ENCODE peak calls at places on chromosomes 11 and 22, in five cellular contexts. One of them, this sample, is unnamed.

GRCh38 chr22:24506802-24507438 is 11.8 kb downstream of the UPB1 start:
- ATAC-seq in Panc1: peak
- ATAC-seq in CD4-positive, alpha-beta T cell: no peak
- ATAC-seq in heart left ventricle: no peak
- ATAC-seq in body of pancreas: no peak
- ATAC-seq in this sample: no peak

GRCh38 chr11:8988329-8989234 is 15.2 kb downstream of the NRIP3 start:
- ATAC-seq in Panc1: no peak
- ATAC-seq in heart left ventricle: no peak
- ATAC-seq in CD4-positive, alpha-beta T cell: no peak
- ATAC-seq in body of pancreas: no peak
- ATAC-seq in this sample: no peak

GRCh38 chr11:7575841-7576451 is 62.1 kb downstream of the PPFIBP2 start:
- ATAC-seq in heart left ventricle: peak
- ATAC-seq in body of pancreas: no peak
- ATAC-seq in Panc1: no peak
- ATAC-seq in CD4-positive, alpha-beta T cell: no peak
- ATAC-seq in this sample: no peak

GRCh38 chr11:118851970-118852369 is 31.7 kb upstream of the CXCR5 start:
- ATAC-seq in heart left ventricle: no peak
- ATAC-seq in body of pancreas: no peak
- ATAC-seq in CD4-positive, alpha-beta T cell: no peak
- ATAC-seq in Panc1: peak
- ATAC-seq in this sample: no peak

GRCh38 chr11:81033779-81034550 is 1593.1 kb upstream of the TENM4 start:
- ATAC-seq in Panc1: no peak
- ATAC-seq in heart left ventricle: no peak
- ATAC-seq in body of pancreas: no peak
- ATAC-seq in CD4-positive, alpha-beta T cell: no peak
- ATAC-seq in this sample: no peak

GRCh38 chr11:95461858-95462257 is 230.9 kb upstream of the SESN3 start:
- ATAC-seq in heart left ventricle: no peak
- ATAC-seq in body of pancreas: no peak
- ATAC-seq in CD4-positive, alpha-beta T cell: no peak
- ATAC-seq in Panc1: no peak
- ATAC-seq in this sample: no peak

GRCh38 chr22:17369553-17370035 is 334 bp downstream of the CECR2 start:
- ATAC-seq in CD4-positive, alpha-beta T cell: peak
- ATAC-seq in Panc1: peak
- ATAC-seq in heart left ventricle: no peak
- ATAC-seq in body of pancreas: peak
- ATAC-seq in this sample: peak

GRCh38 chr11:18203723-18204122 is 31.1 kb downstream of the MRGPRX4 start:
- ATAC-seq in CD4-positive, alpha-beta T cell: no peak
- ATAC-seq in Panc1: peak
- ATAC-seq in heart left ventricle: no peak
- ATAC-seq in body of pancreas: no peak
- ATAC-seq in this sample: no peak

GRCh38 chr22:40954095-40954494 is 2.9 kb downstream of the RBX1 start:
- ATAC-seq in heart left ventricle: no peak
- ATAC-seq in CD4-positive, alpha-beta T cell: no peak
- ATAC-seq in Panc1: no peak
- ATAC-seq in body of pancreas: no peak
- ATAC-seq in this sample: no peak

GRCh38 chr11:36239636-36240035 is 49.6 kb downstream of the COMMD9 start:
- ATAC-seq in heart left ventricle: no peak
- ATAC-seq in Panc1: no peak
- ATAC-seq in CD4-positive, alpha-beta T cell: no peak
- ATAC-seq in body of pancreas: no peak
- ATAC-seq in this sample: no peak

GRCh38 chr11:36240178-36240577 is 49.0 kb downstream of the COMMD9 start:
- ATAC-seq in body of pancreas: no peak
- ATAC-seq in Panc1: no peak
- ATAC-seq in heart left ventricle: no peak
- ATAC-seq in CD4-positive, alpha-beta T cell: no peak
- ATAC-seq in this sample: no peak

GRCh38 chr11:36241512-36241911 is 47.7 kb downstream of the COMMD9 start:
- ATAC-seq in body of pancreas: no peak
- ATAC-seq in CD4-positive, alpha-beta T cell: no peak
- ATAC-seq in heart left ventricle: no peak
- ATAC-seq in Panc1: no peak
- ATAC-seq in this sample: no peak

GRCh38 chr11:36238881-36239280 is 50.3 kb downstream of the COMMD9 start:
- ATAC-seq in body of pancreas: no peak
- ATAC-seq in heart left ventricle: no peak
- ATAC-seq in Panc1: no peak
- ATAC-seq in CD4-positive, alpha-beta T cell: no peak
- ATAC-seq in this sample: no peak

GRCh38 chr11:36240746-36241295 is 48.4 kb downstream of the COMMD9 start:
- ATAC-seq in Panc1: no peak
- ATAC-seq in CD4-positive, alpha-beta T cell: no peak
- ATAC-seq in body of pancreas: no peak
- ATAC-seq in heart left ventricle: no peak
- ATAC-seq in this sample: no peak
- H3K27ac ChIP-seq in Panc1: no peak
- H3K27ac ChIP-seq in CD4-positive, alpha-beta T cell: no peak
- H3K27ac ChIP-seq in body of pancreas: no peak
- H3K27ac ChIP-seq in heart left ventricle: no peak
- H3K27ac ChIP-seq in this sample: no peak

DNA sequence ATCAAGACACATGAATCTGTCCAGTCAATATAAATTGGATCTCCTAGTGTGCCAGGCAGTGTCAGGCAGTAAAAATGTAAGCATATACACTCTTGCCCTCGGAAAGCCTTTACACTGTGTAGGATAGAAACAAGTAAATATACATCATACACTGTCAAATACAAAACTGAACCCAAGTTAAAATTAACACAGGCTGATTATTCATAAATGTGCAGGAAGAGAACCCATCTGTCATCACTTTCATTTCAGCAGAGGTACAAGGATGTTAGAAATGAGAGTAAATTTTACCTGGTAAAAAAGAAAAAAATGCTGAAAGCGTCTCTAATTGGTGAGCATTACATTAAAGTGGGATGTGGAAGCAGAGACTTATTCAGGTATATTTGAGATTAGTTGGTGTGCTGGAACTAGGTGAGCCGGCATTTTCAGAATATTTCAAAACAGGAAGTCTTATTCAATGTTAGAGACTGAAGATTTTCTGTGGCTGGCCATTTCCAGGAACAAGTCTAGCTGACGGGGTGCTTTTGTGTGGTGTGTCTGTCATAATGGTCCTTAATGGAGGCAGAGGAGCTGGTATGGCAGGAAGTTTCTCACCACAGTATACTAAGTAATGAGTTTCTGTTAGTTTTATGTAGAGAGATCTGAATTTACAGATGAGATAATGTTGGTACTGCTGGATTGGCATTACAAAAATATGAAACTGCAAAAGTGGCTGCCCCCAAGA is 192.6 kb downstream of the CASP12 start:
- ATAC-seq in heart left ventricle: peak
- ATAC-seq in CD4-positive, alpha-beta T cell: peak
- ATAC-seq in body of pancreas: no peak
- ATAC-seq in Panc1: no peak
- ATAC-seq in this sample: peak
- H3K27ac ChIP-seq in heart left ventricle: no peak
- H3K27ac ChIP-seq in CD4-positive, alpha-beta T cell: peak
- H3K27ac ChIP-seq in body of pancreas: peak
- H3K27ac ChIP-seq in Panc1: no peak
- H3K27ac ChIP-seq in this sample: no peak

GRCh38 chr11:128705124-128705920 is 11.4 kb downstream of the FLI1 start:
- ATAC-seq in body of pancreas: no peak
- ATAC-seq in heart left ventricle: peak
- ATAC-seq in CD4-positive, alpha-beta T cell: no peak
- ATAC-seq in Panc1: no peak
- ATAC-seq in this sample: no peak

GRCh38 chr11:128709402-128709801 is 15.5 kb downstream of the FLI1 start:
- ATAC-seq in body of pancreas: peak
- ATAC-seq in CD4-positive, alpha-beta T cell: no peak
- ATAC-seq in heart left ventricle: peak
- ATAC-seq in Panc1: peak
- ATAC-seq in this sample: peak

GRCh38 chr11:128711136-128711535 is 17.3 kb downstream of the FLI1 start:
- ATAC-seq in CD4-positive, alpha-beta T cell: no peak
- ATAC-seq in heart left ventricle: no peak
- ATAC-seq in body of pancreas: no peak
- ATAC-seq in Panc1: no peak
- ATAC-seq in this sample: no peak

GRCh38 chr11:128707671-128708070 is 13.8 kb downstream of the FLI1 start:
- ATAC-seq in heart left ventricle: no peak
- ATAC-seq in Panc1: no peak
- ATAC-seq in CD4-positive, alpha-beta T cell: no peak
- ATAC-seq in body of pancreas: no peak
- ATAC-seq in this sample: no peak

DNA sequence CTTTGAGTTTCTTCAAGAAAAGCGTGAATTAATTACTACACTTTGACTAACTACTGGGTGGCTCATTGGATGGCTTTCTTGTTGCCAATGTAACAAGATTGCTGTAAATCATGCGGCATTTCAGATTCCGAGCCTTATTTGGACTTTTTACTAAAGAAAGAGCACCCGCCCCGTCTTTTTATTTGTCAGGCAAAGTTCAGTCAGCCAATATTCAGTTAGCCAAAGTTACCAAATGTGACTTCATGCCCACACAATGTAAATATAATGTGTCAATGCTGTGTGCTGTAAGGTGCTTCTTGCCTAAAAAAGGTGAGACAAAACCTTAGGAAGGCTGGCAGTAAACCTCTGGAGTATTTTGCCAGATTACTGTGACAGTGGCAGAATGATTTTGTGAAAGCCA is 14.8 kb downstream of the FLI1 start:
- ATAC-seq in Panc1: no peak
- ATAC-seq in CD4-positive, alpha-beta T cell: no peak
- ATAC-seq in body of pancreas: no peak
- ATAC-seq in heart left ventricle: no peak
- ATAC-seq in this sample: no peak
- H3K27ac ChIP-seq in Panc1: no peak
- H3K27ac ChIP-seq in CD4-positive, alpha-beta T cell: no peak
- H3K27ac ChIP-seq in body of pancreas: no peak
- H3K27ac ChIP-seq in heart left ventricle: peak
- H3K27ac ChIP-seq in this sample: no peak

GRCh38 chr22:48153726-48154125 is 1391.3 kb downstream of the TBC1D22A start:
- ATAC-seq in CD4-positive, alpha-beta T cell: no peak
- ATAC-seq in Panc1: no peak
- ATAC-seq in heart left ventricle: no peak
- ATAC-seq in body of pancreas: no peak
- ATAC-seq in this sample: no peak

GRCh38 chr22:48154169-48154942 is 1391.9 kb downstream of the TBC1D22A start:
- ATAC-seq in Panc1: no peak
- ATAC-seq in CD4-positive, alpha-beta T cell: no peak
- ATAC-seq in heart left ventricle: no peak
- ATAC-seq in body of pancreas: no peak
- ATAC-seq in this sample: no peak

GRCh38 chr22:48156603-48157355 is 1394.3 kb downstream of the TBC1D22A start:
- ATAC-seq in Panc1: no peak
- ATAC-seq in body of pancreas: no peak
- ATAC-seq in heart left ventricle: no peak
- ATAC-seq in CD4-positive, alpha-beta T cell: no peak
- ATAC-seq in this sample: no peak

GRCh38 chr22:48155446-48155845 is 1393.0 kb downstream of the TBC1D22A start:
- ATAC-seq in heart left ventricle: no peak
- ATAC-seq in body of pancreas: no peak
- ATAC-seq in Panc1: no peak
- ATAC-seq in CD4-positive, alpha-beta T cell: no peak
- ATAC-seq in this sample: no peak

GRCh38 chr22:48154943-48155240 is 1392.4 kb downstream of the TBC1D22A start:
- ATAC-seq in heart left ventricle: no peak
- ATAC-seq in Panc1: no peak
- ATAC-seq in CD4-positive, alpha-beta T cell: no peak
- ATAC-seq in body of pancreas: no peak
- ATAC-seq in this sample: no peak
- H3K27ac ChIP-seq in heart left ventricle: no peak
- H3K27ac ChIP-seq in Panc1: no peak
- H3K27ac ChIP-seq in CD4-positive, alpha-beta T cell: no peak
- H3K27ac ChIP-seq in body of pancreas: no peak
- H3K27ac ChIP-seq in this sample: no peak

GRCh38 chr11:65912840-65913239 is 6.0 kb downstream of the C11orf68 start:
- ATAC-seq in heart left ventricle: no peak
- ATAC-seq in body of pancreas: no peak
- ATAC-seq in Panc1: no peak
- ATAC-seq in CD4-positive, alpha-beta T cell: no peak
- ATAC-seq in this sample: no peak
- H3K27ac ChIP-seq in heart left ventricle: no peak
- H3K27ac ChIP-seq in body of pancreas: no peak
- H3K27ac ChIP-seq in Panc1: peak
- H3K27ac ChIP-seq in CD4-positive, alpha-beta T cell: no peak
- H3K27ac ChIP-seq in this sample: peak

GRCh38 chr11:68929135-68929534 is 25.4 kb downstream of the IGHMBP2 start:
- ATAC-seq in Panc1: no peak
- ATAC-seq in body of pancreas: no peak
- ATAC-seq in heart left ventricle: no peak
- ATAC-seq in CD4-positive, alpha-beta T cell: no peak
- ATAC-seq in this sample: no peak
- H3K27ac ChIP-seq in Panc1: no peak
- H3K27ac ChIP-seq in body of pancreas: no peak
- H3K27ac ChIP-seq in heart left ventricle: peak
- H3K27ac ChIP-seq in CD4-positive, alpha-beta T cell: no peak
- H3K27ac ChIP-seq in this sample: peak

GRCh38 chr11:75509201-75509600 is 16.5 kb downstream of the GDPD5 start:
- ATAC-seq in body of pancreas: no peak
- ATAC-seq in Panc1: no peak
- ATAC-seq in CD4-positive, alpha-beta T cell: no peak
- ATAC-seq in heart left ventricle: no peak
- ATAC-seq in this sample: no peak
- H3K27ac ChIP-seq in body of pancreas: no peak
- H3K27ac ChIP-seq in Panc1: no peak
- H3K27ac ChIP-seq in CD4-positive, alpha-beta T cell: no peak
- H3K27ac ChIP-seq in heart left ventricle: no peak
- H3K27ac ChIP-seq in this sample: no peak

DNA sequence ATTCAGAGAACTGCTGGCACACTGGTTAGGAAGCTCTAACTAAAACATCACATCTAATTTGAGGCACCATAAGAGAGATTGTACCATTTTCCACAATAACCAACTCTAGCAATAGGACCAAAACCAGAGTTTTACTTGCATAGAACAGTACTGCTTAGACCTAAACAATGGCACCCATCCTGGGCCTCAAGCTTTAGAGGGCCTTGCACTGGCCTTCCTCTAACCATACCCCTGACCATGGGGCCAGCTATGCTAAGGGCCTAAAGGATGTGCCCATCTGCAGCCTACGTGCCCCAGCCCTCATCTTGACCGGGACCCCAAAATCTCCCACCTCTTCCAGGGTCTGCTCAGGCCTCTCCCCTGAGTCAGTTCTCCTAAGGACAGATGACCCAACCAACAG is 74.4 kb upstream of the ARHGAP32 start:
- ATAC-seq in heart left ventricle: no peak
- ATAC-seq in body of pancreas: no peak
- ATAC-seq in Panc1: peak
- ATAC-seq in CD4-positive, alpha-beta T cell: no peak
- ATAC-seq in this sample: no peak
- H3K27ac ChIP-seq in heart left ventricle: no peak
- H3K27ac ChIP-seq in body of pancreas: no peak
- H3K27ac ChIP-seq in Panc1: no peak
- H3K27ac ChIP-seq in CD4-positive, alpha-beta T cell: no peak
- H3K27ac ChIP-seq in this sample: no peak